ENCODE peak calls at places on chromosomes 3 and 15, in seven cellular contexts. I, G, E, A, N, W and H are unnamed samples.

GRCh38 chr15:71328453-71328852 is 213.2 kb downstream of the THSD4 start:
- DNase-seq in A (no peak), E (no peak), G (no peak), I (no peak), W (no peak), N (no peak), H (no peak)

GRCh38 chr3:45409921-45410320 is 21.5 kb downstream of the LARS2 start:
- DNase-seq in E (no peak), G (no peak), A (no peak), W (no peak), I (peak; percentile 18), N (no peak), H (no peak)

GRCh38 chr3:149448331-149448831 is 26.1 kb upstream of the TM4SF4 start:
- DNase-seq in G (no peak), N (no peak), A (peak; percentile 90), I (peak; percentile 52), E (no peak), W (no peak), H (no peak)

GRCh38 chr15:66594344-66594743 is 28.5 kb upstream of the LCTL start:
- DNase-seq in I (no peak), E (no peak), W (no peak), A (no peak), N (no peak), G (no peak), H (no peak)

GRCh38 chr15:80979538-80980200 is 9.9 kb downstream of the MESD start:
- DNase-seq in E (no peak), I (no peak), G (no peak), N (no peak), W (no peak), A (no peak), H (no peak)

GRCh38 chr3:142027295-142027694 is 122.0 kb downstream of the TFDP2 start:
- DNase-seq in N (no peak), A (no peak), I (peak; percentile 16), G (no peak), W (no peak), E (no peak), H (no peak)

GRCh38 chr3:138348107-138348949 is at the start of gene MRAS:
- DNase-seq in A (peak; percentile 82), I (peak; percentile 84), W (no peak), G (no peak), E (peak; percentile 69), N (peak; percentile 53), H (no peak)

GRCh38 chr15:82047493-82048446 is 2.0 kb upstream of the MEX3B start:
- DNase-seq in I (peak; percentile 46), A (no peak), E (peak; percentile 49), G (no peak), N (no peak), W (no peak), H (no peak)

GRCh38 chr3:52892290-52892624 is 5.1 kb downstream of the STIMATE start:
- DNase-seq in E (no peak), I (no peak), G (no peak), W (no peak), A (no peak), N (no peak), H (no peak)

GRCh38 chr3:155512867-155513261 is 219.4 kb upstream of the STRIT1 start:
- DNase-seq in I (no peak), N (no peak), G (no peak), A (no peak), W (no peak), E (no peak), H (no peak)

GRCh38 chr3:194139977-194140351 is 4.0 kb downstream of the HES1 start:
- DNase-seq in E (no peak), N (no peak), G (no peak), I (peak; percentile 54), A (no peak), W (no peak), H (no peak)